ENCODE peak calls at places on chromosome 1, in five cellular contexts. L is naive B cell; V is GM06990; J is activated CD4-positive, alpha-beta T cell treated with anti-CD3 and anti-CD28 coated beads, Interleukin-2, amount 10 ng/mL, durations not matched to agents 7 days and 5 days; W is NCI-H460. Y is an unnamed sample.

GRCh38 chr1:21944261-21945074 is 7.4 kb upstream of the HSPG2 start:
- DNase-seq in L (no peak), V (no peak), J (no peak), W (no peak), Y (no peak)

GRCh38 chr1:239952348-239953307 is 139.1 kb upstream of the FMN2 start:
- DNase-seq in L (no peak), V (no peak), J (no peak), W (peak), Y (no peak)

GRCh38 chr1:21669287-21670058 is at the start of gene RAP1GAP:
- DNase-seq in L (no peak), V (no peak), J (peak), W (no peak), Y (peak)

GRCh38 chr1:92990828-92991227 is 29.6 kb upstream of the DIPK1A start:
- DNase-seq in L (no peak), V (no peak), J (peak), W (no peak), Y (peak)

GRCh38 chr1:12472410-12472797 is 145.6 kb downstream of the DHRS3 start:
- DNase-seq in L (no peak), V (no peak), J (no peak), W (no peak), Y (no peak)

GRCh38 chr1:94095744-94096469 is 25.0 kb downstream of the ABCA4 start:
- DNase-seq in L (no peak), V (no peak), J (no peak), W (no peak), Y (no peak)

GRCh38 chr1:39359028-39359570 is 132.3 kb upstream of the BMP8A start:
- DNase-seq in L (no peak), V (no peak), J (no peak), W (no peak), Y (no peak)

GRCh38 chr1:55321947-55322346 is 106.8 kb upstream of the USP24 start:
- DNase-seq in L (no peak), V (no peak), J (no peak), W (no peak), Y (no peak)

GRCh38 chr1:3795453-3796214 is 664 bp downstream of the LRRC47 start:
- DNase-seq in L (no peak), V (no peak), J (peak), W (no peak), Y (no peak)

GRCh38 chr1:1063945-1064831 is 9.9 kb downstream of the RNF223 start:
- DNase-seq in L (peak), V (peak), J (peak), W (no peak), Y (peak)

GRCh38 chr1:8462298-8462946 is 144.5 kb downstream of the SLC45A1 start:
- DNase-seq in L (no peak), V (no peak), J (no peak), W (no peak), Y (no peak)

GRCh38 chr1:6727535-6727934 is 25.9 kb upstream of the DNAJC11 start:
- DNase-seq in L (peak), V (no peak), J (peak), W (peak), Y (peak)

GRCh38 chr1:188224263-188224662 is 1395.5 kb downstream of the PLA2G4A start:
- DNase-seq in L (no peak), V (no peak), J (no peak), W (no peak), Y (no peak)

GRCh38 chr1:218616681-218617080 is 271.5 kb downstream of the TGFB2 start:
- DNase-seq in L (no peak), V (no peak), J (no peak), W (no peak), Y (no peak)